ENCODE peak calls at places on chromosome 2, in ten cellular contexts. J is coronary artery; Q is GM20000; Z is GM12865; R is left ventricle myocardium superior; F is activated CD4-positive, alpha-beta T cell treated with anti-CD3 and anti-CD28 coated beads, Interleukin-2, amount 50 U/mL, for 1 hour; Y is T-helper 1 cell; N is activated naive CD4-positive, alpha-beta T cell treated with Interleukin-2 at 50 U/mL for 16 hours; K is kidney; D is Daoy. C is an unnamed sample.
A peak's percentile ranks its signal among the peaks of the same experiment; 100 is the strongest.

GRCh38 chr2:239110595-239111048 is 262.7 kb downstream of the TWIST2 start:
- DNase-seq in J (no peak), Q (no peak), Z (no peak), R (no peak), F (no peak), Y (no peak), N (no peak), K (no peak), D (no peak), C (no peak)

GRCh38 chr2:30239308-30240161 is 8.2 kb downstream of the LBH start:
- DNase-seq in J (peak; percentile 88), Q (peak; percentile 63), Z (peak; percentile 70), R (peak; percentile 80), F (peak; percentile 71), Y (peak; percentile 74), N (peak; percentile 76), K (peak; percentile 88), D (peak; percentile 69), C (peak; percentile 86)

GRCh38 chr2:19488009-19488691 is 129.7 kb upstream of the OSR1 start:
- DNase-seq in J (no peak), Q (no peak), Z (peak; percentile 28), R (no peak), F (no peak), Y (peak; percentile 84), N (no peak), K (no peak), D (peak; percentile 83), C (peak; percentile 39)

GRCh38 chr2:177147834-177148233 is 64.8 kb upstream of the HNRNPA3 start:
- DNase-seq in J (no peak), Q (no peak), Z (no peak), R (no peak), F (no peak), Y (no peak), N (no peak), K (no peak), D (no peak), C (no peak)

GRCh38 chr2:129103922-129104878 is 785.5 kb upstream of the HS6ST1 start:
- DNase-seq in J (no peak), Q (no peak), Z (no peak), R (no peak), F (no peak), Y (no peak), N (no peak), K (no peak), D (no peak), C (no peak)

GRCh38 chr2:23286765-23287155 is 98.2 kb upstream of the KLHL29 start:
- DNase-seq in J (no peak), Q (no peak), Z (no peak), R (peak; percentile 71), F (no peak), Y (no peak), N (no peak), K (peak; percentile 88), D (peak; percentile 47), C (peak; percentile 67)

GRCh38 chr2:237213325-237214040 is 127.8 kb downstream of the COPS8 start:
- DNase-seq in J (no peak), Q (no peak), Z (no peak), R (peak; percentile 74), F (no peak), Y (no peak), N (no peak), K (peak; percentile 87), D (peak; percentile 91), C (peak; percentile 35)

GRCh38 chr2:141701610-141702009 is 429.2 kb downstream of the LRP1B start:
- DNase-seq in J (no peak), Q (no peak), Z (no peak), R (no peak), F (no peak), Y (no peak), N (no peak), K (no peak), D (no peak), C (no peak)

GRCh38 chr2:67130526-67131309 is 266.4 kb upstream of the ETAA1 start:
- DNase-seq in J (no peak), Q (no peak), Z (no peak), R (no peak), F (no peak), Y (no peak), N (no peak), K (no peak), D (no peak), C (no peak)

GRCh38 chr2:142010871-142011270 is 119.9 kb downstream of the LRP1B start:
- DNase-seq in J (no peak), Q (no peak), Z (no peak), R (no peak), F (no peak), Y (no peak), N (no peak), K (no peak), D (no peak), C (no peak)

GRCh38 chr2:1518891-1519530 is 105.7 kb downstream of the TPO start:
- DNase-seq in J (no peak), Q (no peak), Z (no peak), R (peak; percentile 54), F (no peak), Y (no peak), N (no peak), K (peak; percentile 32), D (peak; percentile 69), C (no peak)

GRCh38 chr2:120935339-120936313 is 200.0 kb downstream of the GLI2 start:
- DNase-seq in J (no peak), Q (no peak), Z (no peak), R (no peak), F (no peak), Y (no peak), N (no peak), K (peak; percentile 81), D (peak; percentile 62), C (peak; percentile 90)